ENCODE peak calls at places on chromosomes 6 and 20, in five cellular contexts. M is Caco-2, X is choroid plexus epithelial cell, Z is kidney epithelial cell, B is AG04449. G is an unnamed sample.
A peak's percentile ranks its signal among the peaks of the same experiment; 100 is the strongest.

GRCh38 chr20:38855356-38855755 is 49.9 kb downstream of the PPP1R16B start:
- DNase-seq in M (peak; percentile 35), X (no peak), Z (no peak), B (peak; percentile 1), G (peak; percentile 57)

GRCh38 chr6:77089776-77090175 is 373.5 kb downstream of the HTR1B start:
- DNase-seq in M (no peak), B (no peak), X (peak; percentile 17), Z (no peak), G (peak; percentile 52)

GRCh38 chr6:17710331-17710730 is 3.6 kb upstream of the NUP153 start:
- DNase-seq in Z (no peak), M (no peak), X (peak; percentile 71), B (no peak), G (peak; percentile 61)

GRCh38 chr6:149852180-149852579 is 12.0 kb downstream of the LRP11 start:
- DNase-seq in Z (no peak), X (peak; percentile 74), B (no peak), M (no peak), G (no peak)

GRCh38 chr6:160238786-160239751 is 19.6 kb downstream of the SLC22A2 start:
- DNase-seq in M (peak; percentile 50), B (no peak), X (no peak), Z (no peak), G (peak; percentile 21)

GRCh38 chr6:6003334-6004146 is 3.2 kb downstream of the NRN1 start:
- DNase-seq in M (no peak), X (no peak), Z (no peak), B (no peak), G (peak; percentile 62)

GRCh38 chr6:37691904-37692806 is 5.5 kb downstream of the MDGA1 start:
- DNase-seq in M (peak; percentile 77), Z (no peak), B (no peak), X (peak; percentile 69), G (peak; percentile 60)

GRCh38 chr20:56656632-56657031 is 27.5 kb downstream of the TFAP2C start:
- DNase-seq in M (no peak), B (no peak), X (no peak), Z (no peak), G (peak; percentile 20)

GRCh38 chr6:36906539-36906938 is 20.8 kb downstream of the C6orf89 start:
- DNase-seq in B (no peak), Z (no peak), X (no peak), M (no peak), G (no peak)

GRCh38 chr6:114121913-114122662 is 151.1 kb upstream of the HDAC2 start:
- DNase-seq in B (no peak), M (peak; percentile 33), Z (no peak), X (no peak), G (no peak)

GRCh38 chr6:170174124-170174770 is 116.6 kb downstream of the DLL1 start:
- DNase-seq in M (peak; percentile 13), X (no peak), B (no peak), Z (no peak), G (no peak)

GRCh38 chr6:97656236-97656635 is 373.2 kb upstream of the MMS22L start:
- DNase-seq in M (no peak), B (no peak), X (no peak), Z (no peak), G (no peak)

GRCh38 chr6:106974999-106975698 is 620 bp upstream of the CD24 start:
- DNase-seq in B (no peak), Z (no peak), M (peak; percentile 54), X (no peak), G (peak; percentile 4)

GRCh38 chr6:30885999-30886896 is 1.9 kb downstream of the DDR1 start:
- DNase-seq in X (peak; percentile 83), M (peak; percentile 80), B (no peak), Z (no peak), G (peak; percentile 64)

GRCh38 chr6:151010111-151010510 is 144.6 kb downstream of the MTHFD1L start:
- DNase-seq in B (no peak), X (peak; percentile 15), M (no peak), Z (no peak), G (no peak)
- TF ChIP-seq CTCF in B (no peak), X (no peak), M (no peak), Z (no peak), G (no peak)

GRCh38 chr6:75023634-75024033 is 182.2 kb downstream of the COL12A1 start:
- DNase-seq in B (no peak), M (no peak), Z (no peak), X (peak; percentile 28), G (peak; percentile 52)
- H3K4me3 ChIP-seq in B (no peak overlapping the region), M (no peak overlapping the region), Z (no peak overlapping the region), X (no peak overlapping the region), G (no peak overlapping the region)

GRCh38 chr6:53269827-53270226 is 78.9 kb downstream of the ELOVL5 start:
- DNase-seq in X (no peak), Z (no peak), M (no peak), B (no peak), G (no peak)

GRCh38 chr6:53279301-53279700 is 69.4 kb downstream of the ELOVL5 start:
- DNase-seq in B (no peak), M (no peak), X (no peak), Z (no peak), G (no peak)

GRCh38 chr6:53268858-53269608 is 79.7 kb downstream of the ELOVL5 start:
- DNase-seq in B (no peak), Z (no peak), X (no peak), M (no peak), G (no peak)

GRCh38 chr6:53273356-53273755 is 75.4 kb downstream of the ELOVL5 start:
- DNase-seq in Z (no peak), M (no peak), B (no peak), X (no peak), G (no peak)
- TF ChIP-seq CTCF in Z (no peak), M (no peak), B (peak; percentile 5), X (peak; percentile 33), G (no peak)

GRCh38 chr20:49910340-49910706 is 5.0 kb downstream of the SPATA2 start:
- DNase-seq in M (no peak), Z (no peak), X (no peak), B (no peak), G (no peak)

GRCh38 chr20:49906615-49907154 is 8.6 kb downstream of the SPATA2 start:
- DNase-seq in B (no peak), Z (no peak), M (no peak), X (no peak), G (no peak)

GRCh38 chr20:49908258-49908565 is 7.1 kb downstream of the SPATA2 start:
- DNase-seq in Z (no peak), M (no peak), X (no peak), B (no peak), G (no peak)

GRCh38 chr20:49907405-49908257 is 7.7 kb downstream of the SPATA2 start:
- DNase-seq in M (no peak), B (no peak), Z (no peak), X (no peak), G (no peak)

DNA sequence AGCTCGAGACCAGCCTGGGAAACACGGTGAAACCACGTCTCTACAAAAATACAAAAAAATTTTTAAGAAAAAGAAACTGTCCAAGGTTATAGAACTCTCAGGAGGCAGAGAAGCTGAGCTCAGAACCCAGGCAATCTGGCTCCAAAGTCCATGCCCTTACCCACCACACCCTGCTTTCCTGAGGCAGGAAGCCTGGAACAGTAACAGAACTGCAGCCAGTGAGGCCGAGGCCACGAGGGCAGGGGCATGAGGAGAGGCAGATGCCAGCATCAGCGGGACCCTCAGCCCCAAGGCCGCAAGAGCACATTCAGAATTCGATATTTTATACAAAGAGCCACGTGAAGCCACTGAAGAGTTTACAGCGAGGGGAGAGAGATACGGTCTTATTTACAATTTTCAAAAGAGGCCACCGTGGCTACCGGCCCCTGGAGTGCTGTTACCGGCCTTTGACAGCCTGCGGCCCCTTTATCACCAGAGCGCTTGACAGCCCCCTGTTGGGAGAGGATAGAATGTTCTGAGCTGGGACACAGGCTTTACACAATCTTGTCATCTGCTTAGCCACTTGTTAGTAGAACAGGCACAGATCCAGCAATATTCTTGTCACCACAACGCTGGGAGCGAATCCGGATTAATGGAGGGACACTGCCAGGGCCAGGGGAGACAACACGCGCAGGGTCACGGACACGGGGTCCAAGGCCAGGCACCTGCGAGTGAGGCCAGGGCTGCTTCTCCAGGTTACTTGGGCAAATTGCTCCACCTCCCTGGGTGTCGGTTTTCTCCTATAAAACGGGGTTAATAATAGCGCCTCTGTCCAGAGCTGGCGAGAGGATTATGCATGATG is 5.6 kb downstream of the SPATA2 start:
- DNase-seq in B (no peak), M (no peak), Z (no peak), X (no peak), G (no peak)
- H3K4me3 ChIP-seq in B (no peak overlapping the region), M (no peak overlapping the region), Z (no peak overlapping the region), X (no peak overlapping the region), G (no peak overlapping the region)

GRCh38 chr6:45419574-45420082 is 41.9 kb upstream of the SUPT3H start:
- DNase-seq in X (peak; percentile 63), B (no peak), Z (no peak), M (peak; percentile 62), G (peak; percentile 52)
- TF ChIP-seq CTCF in X (peak; percentile 48), B (peak; percentile 17), Z (peak; percentile 38), M (peak; percentile 25), G (no peak)

GRCh38 chr6:83853968-83854501 is 875 bp downstream of the RIPPLY2 start:
- DNase-seq in X (no peak), M (no peak), B (no peak), Z (no peak), G (no peak)

GRCh38 chr6:83853178-83853967 is at the start of gene RIPPLY2:
- DNase-seq in X (peak; percentile 36), Z (no peak), B (no peak), M (no peak), G (peak; percentile 50)

GRCh38 chr6:83849610-83850009 is 3.5 kb upstream of the RIPPLY2 start:
- DNase-seq in M (no peak), B (no peak), Z (no peak), X (no peak), G (no peak)

GRCh38 chr6:83854766-83855165 is 1.6 kb downstream of the RIPPLY2 start:
- DNase-seq in M (no peak), B (no peak), Z (no peak), X (no peak), G (no peak)

GRCh38 chr6:83852528-83853177 is 507 bp upstream of the RIPPLY2 start:
- DNase-seq in B (no peak), Z (no peak), X (no peak), M (no peak), G (no peak)
- H3K4me3 ChIP-seq in B (peak overlapping the region; percentile 58), Z (peak overlapping the region; percentile 42), X (peak overlapping the region; percentile 55), M (no peak overlapping the region), G (peak overlapping the region; percentile 55)

DNA sequence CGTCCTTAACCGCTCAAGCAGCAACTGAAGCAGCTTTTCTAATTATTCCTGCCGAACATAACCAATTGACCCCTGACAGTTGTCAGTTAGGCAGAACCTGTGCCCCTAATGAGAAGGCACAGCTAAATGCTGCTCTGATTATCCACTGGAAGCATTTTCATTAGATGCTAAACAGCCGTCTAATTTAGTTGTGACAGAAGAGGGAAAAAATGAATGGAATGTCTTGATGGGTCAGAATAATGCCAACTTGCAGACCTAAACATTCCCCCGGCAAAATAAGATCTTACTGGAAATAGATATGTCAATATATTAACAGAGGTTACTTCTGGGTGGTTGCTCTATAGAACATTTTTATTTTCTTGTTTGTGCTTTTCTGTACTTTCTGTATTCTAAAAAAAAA is 84.9 kb upstream of the SMLR1 start:
- DNase-seq in Z (peak; percentile 16), M (no peak), X (peak; percentile 49), B (peak; percentile 4), G (no peak)
- TF ChIP-seq CTCF in Z (no peak), M (no peak), X (no peak), B (no peak), G (no peak)

DNA sequence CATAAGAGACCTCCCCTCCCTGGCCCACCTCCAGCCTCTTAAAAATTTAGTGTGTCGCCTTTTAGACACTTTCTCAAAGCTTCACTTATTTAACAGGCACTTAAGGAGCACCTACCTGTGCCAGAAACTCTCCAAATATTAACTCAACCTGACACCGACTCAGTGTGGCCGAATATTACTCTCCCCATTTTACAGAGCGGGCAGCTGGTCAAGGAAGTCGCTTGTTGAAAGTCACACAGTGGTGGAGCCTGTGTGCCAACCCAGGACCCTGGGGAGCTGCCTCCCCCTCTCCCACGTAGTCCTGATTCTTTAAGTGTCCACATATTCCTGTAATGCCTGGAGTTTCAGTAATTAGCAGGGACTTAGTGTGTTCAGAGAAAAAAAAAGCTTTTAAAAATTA is 1.0 kb upstream of the PMEPA1 start:
- DNase-seq in M (no peak), Z (no peak), X (peak; percentile 7), B (no peak), G (no peak)
- H3K4me3 ChIP-seq in M (peak overlapping the region; percentile 59), Z (peak overlapping the region; percentile 82), X (peak overlapping the region; percentile 81), B (peak overlapping the region; percentile 75), G (no peak overlapping the region)